ENCODE peak calls at places on chromosomes 12 and 14, in four cellular contexts. Z is EL, W is NCI-H1436, F is activated T-cell treated with anti-CD3 and anti-CD28 coated beads for 48 hours. S is an unnamed sample.

GRCh38 chr14:100732766-100733100 is 6.0 kb downstream of the DLK1 start:
- DNase-seq in Z (no peak), W (no peak), F (no peak), S (no peak)

GRCh38 chr12:66813137-66813867 is 134.4 kb upstream of the GRIP1 start:
- DNase-seq in Z (no peak), W (no peak), F (no peak), S (no peak)

GRCh38 chr12:125029756-125030358 is 35.4 kb upstream of the AACS start:
- DNase-seq in Z (peak; percentile 17), W (no peak), F (no peak), S (no peak)

GRCh38 chr12:115354007-115354452 is 670.1 kb upstream of the TBX3 start:
- DNase-seq in Z (peak; percentile 97), W (no peak), F (no peak), S (no peak)

GRCh38 chr12:49487605-49488004 is 51.2 kb upstream of the KCNH3 start:
- DNase-seq in Z (peak; percentile 57), W (no peak), F (no peak), S (no peak)

GRCh38 chr12:113242018-113242418 is 20.8 kb downstream of the TPCN1 start:
- DNase-seq in Z (no peak), W (no peak), F (no peak), S (no peak)

GRCh38 chr12:122880155-122880605 is 15.7 kb downstream of the VPS37B start:
- DNase-seq in Z (no peak), W (no peak), F (no peak), S (no peak)

GRCh38 chr14:105203057-105203494 is 22.0 kb upstream of the NUDT14 start:
- DNase-seq in Z (peak; percentile 65), W (peak; percentile 35), F (peak; percentile 57), S (peak; percentile 87)

GRCh38 chr12:106736051-106736957 is 38.2 kb upstream of the RIC8B start:
- DNase-seq in Z (no peak), W (no peak), F (no peak), S (no peak)

GRCh38 chr12:75599061-75599460 is 87.7 kb upstream of the KRR1 start:
- DNase-seq in Z (no peak), W (no peak), F (no peak), S (no peak)

GRCh38 chr14:20435454-20436362 is at the start of gene KLHL33:
- DNase-seq in Z (peak; percentile 13), W (no peak), F (no peak), S (no peak)

GRCh38 chr12:24012528-24012927 is 63.1 kb upstream of the SOX5 start:
- DNase-seq in Z (no peak), W (peak; percentile 7), F (no peak), S (no peak)

GRCh38 chr14:88551936-88552565 is 2.8 kb downstream of the PTPN21 start:
- DNase-seq in Z (peak; percentile 45), W (no peak), F (no peak), S (no peak)

GRCh38 chr12:76274699-76275098 is 73.5 kb downstream of the BBS10 start:
- DNase-seq in Z (peak; percentile 39), W (no peak), F (no peak), S (no peak)